ENCODE peak calls at places on chromosome 1, in eight cellular contexts. C is heart left ventricle, E is body of pancreas, V is sigmoid colon, G is uterus, U is ovary, W is NB4, K is GM12891. T is an unnamed sample.
A peak's percentile ranks its signal among the peaks of the same experiment; 100 is the strongest.

GRCh38 chr1:119159096-119159495 is 18.6 kb upstream of the WARS2 start:
- DNase-seq in C (no peak), E (no peak), V (no peak), G (no peak), U (no peak), W (no peak), K (no peak), T (no peak)

GRCh38 chr1:119040906-119041305 is 52.8 kb upstream of the TBX15 start:
- DNase-seq in C (no peak), E (peak; percentile 32), V (peak; percentile 76), G (peak; percentile 69), U (peak; percentile 41), W (no peak), K (no peak), T (no peak)

GRCh38 chr1:107251083-107251482 is 110.2 kb downstream of the NTNG1 start:
- DNase-seq in C (no peak), E (no peak), V (no peak), G (no peak), U (no peak), W (no peak), K (no peak), T (no peak)

GRCh38 chr1:111965781-111966453 is 23.6 kb downstream of the KCND3 start:
- DNase-seq in C (no peak), E (no peak), V (no peak), G (no peak), U (no peak), W (no peak), K (no peak), T (no peak)

GRCh38 chr1:164858233-164858632 is 299.2 kb downstream of the PBX1 start:
- DNase-seq in C (peak; percentile 19), E (peak; percentile 21), V (no peak), G (no peak), U (no peak), W (no peak), K (no peak), T (no peak)

GRCh38 chr1:156885314-156885713 is 8.2 kb upstream of the PEAR1 start:
- DNase-seq in C (no peak), E (no peak), V (no peak), G (no peak), U (no peak), W (no peak), K (no peak), T (no peak)

GRCh38 chr1:54407201-54407956 is 1.2 kb upstream of the SSBP3 start:
- DNase-seq in C (peak; percentile 81), E (peak; percentile 90), V (peak; percentile 93), G (peak; percentile 60), U (peak; percentile 63), W (peak; percentile 92), K (peak; percentile 53), T (peak; percentile 94)

GRCh38 chr1:21192284-21192683 is 15.6 kb upstream of the EIF4G3 start:
- DNase-seq in C (no peak), E (no peak), V (no peak), G (no peak), U (no peak), W (no peak), K (no peak), T (no peak)

GRCh38 chr1:117559139-117559538 is 46.7 kb upstream of the TENT5C start:
- DNase-seq in C (no peak), E (no peak), V (no peak), G (no peak), U (no peak), W (no peak), K (no peak), T (no peak)

GRCh38 chr1:56911539-56911938 is 54.3 kb downstream of the C8B start:
- DNase-seq in C (no peak), E (no peak), V (no peak), G (no peak), U (no peak), W (no peak), K (no peak), T (no peak)
- TF ChIP-seq POLR2A in C (no peak), E (no peak), V (no peak), G (no peak), U (no peak), W (no peak), K (no peak), T (no peak)

DNA sequence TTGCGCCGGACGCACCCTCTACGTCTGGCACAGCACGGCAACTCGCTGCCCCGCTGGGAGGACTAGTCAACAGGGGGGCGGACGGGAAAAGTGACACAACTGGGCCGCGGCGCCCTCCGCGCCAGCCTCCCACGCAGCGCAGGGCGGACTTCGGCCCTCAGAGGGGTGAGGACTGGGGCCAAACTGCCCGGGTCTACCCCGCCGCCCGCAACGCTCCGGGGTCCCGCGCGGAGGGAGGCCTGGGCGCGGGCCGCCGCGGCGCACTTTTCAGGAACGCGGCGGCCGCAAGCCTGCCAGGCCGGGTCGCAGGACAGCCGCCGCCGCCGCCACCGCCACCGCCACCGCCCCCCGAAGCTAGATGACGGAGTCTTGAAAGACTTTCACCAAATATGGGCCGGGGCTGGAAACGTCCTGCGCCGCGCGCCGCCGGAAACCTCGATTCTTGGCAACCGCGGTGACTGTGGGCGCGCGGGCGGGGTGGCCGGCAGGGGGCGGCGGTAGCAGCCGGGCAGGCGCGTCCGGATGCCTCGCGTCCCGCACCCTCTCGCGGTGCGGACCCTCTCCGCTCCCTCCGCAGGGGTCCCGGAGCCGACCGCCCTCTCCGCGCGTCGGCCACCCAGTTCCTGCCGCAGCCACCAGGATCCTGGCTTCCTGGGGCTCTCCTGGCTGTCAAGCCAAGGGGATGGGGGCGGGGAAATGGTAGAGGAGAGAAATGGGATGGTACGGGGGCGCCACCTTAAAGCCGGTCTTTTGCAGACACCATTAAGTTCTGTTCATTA is 3.7 kb upstream of the CCN1 start:
- DNase-seq in C (peak; percentile 91), E (peak; percentile 85), V (peak; percentile 96), G (peak; percentile 92), U (peak; percentile 91), W (peak; percentile 69), K (peak; percentile 68), T (peak; percentile 79)
- TF ChIP-seq POLR2A in C (no peak), E (peak; percentile 76), V (peak; percentile 40), G (peak; percentile 93), U (peak; percentile 56), W (no peak), K (no peak), T (no peak)

DNA sequence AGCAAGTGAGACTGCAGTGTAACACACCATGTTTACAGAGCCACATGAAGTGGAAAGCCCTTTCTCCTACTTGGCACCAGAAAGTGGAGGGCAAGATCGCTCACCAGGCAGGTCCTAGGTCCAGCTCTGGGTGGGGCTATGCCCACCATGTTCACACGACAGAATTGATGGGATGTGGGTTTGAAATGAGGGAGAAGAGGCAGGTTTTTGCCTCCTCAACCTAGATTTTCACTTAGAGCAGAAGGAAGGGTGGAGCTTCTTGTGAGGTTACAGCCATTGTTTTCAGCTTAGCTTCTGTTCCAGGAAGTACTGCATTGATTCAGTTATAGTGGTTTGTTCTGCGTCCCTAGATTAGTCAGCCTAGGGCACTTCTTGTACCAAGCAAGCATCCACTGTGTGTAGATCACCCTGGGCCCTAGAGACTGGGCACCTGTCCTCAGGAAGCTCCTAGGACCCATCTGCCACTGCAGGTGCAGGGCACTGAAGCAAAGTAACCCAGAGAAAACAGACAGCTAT is 2.3 kb downstream of the CD53 start:
- DNase-seq in C (no peak), E (peak; percentile 23), V (no peak), G (no peak), U (no peak), W (peak; percentile 79), K (no peak), T (peak; percentile 14)
- TF ChIP-seq POLR2A in C (no peak), E (peak; percentile 23), V (no peak), G (no peak), U (no peak), W (no peak), K (peak; percentile 48), T (peak; percentile 50)

DNA sequence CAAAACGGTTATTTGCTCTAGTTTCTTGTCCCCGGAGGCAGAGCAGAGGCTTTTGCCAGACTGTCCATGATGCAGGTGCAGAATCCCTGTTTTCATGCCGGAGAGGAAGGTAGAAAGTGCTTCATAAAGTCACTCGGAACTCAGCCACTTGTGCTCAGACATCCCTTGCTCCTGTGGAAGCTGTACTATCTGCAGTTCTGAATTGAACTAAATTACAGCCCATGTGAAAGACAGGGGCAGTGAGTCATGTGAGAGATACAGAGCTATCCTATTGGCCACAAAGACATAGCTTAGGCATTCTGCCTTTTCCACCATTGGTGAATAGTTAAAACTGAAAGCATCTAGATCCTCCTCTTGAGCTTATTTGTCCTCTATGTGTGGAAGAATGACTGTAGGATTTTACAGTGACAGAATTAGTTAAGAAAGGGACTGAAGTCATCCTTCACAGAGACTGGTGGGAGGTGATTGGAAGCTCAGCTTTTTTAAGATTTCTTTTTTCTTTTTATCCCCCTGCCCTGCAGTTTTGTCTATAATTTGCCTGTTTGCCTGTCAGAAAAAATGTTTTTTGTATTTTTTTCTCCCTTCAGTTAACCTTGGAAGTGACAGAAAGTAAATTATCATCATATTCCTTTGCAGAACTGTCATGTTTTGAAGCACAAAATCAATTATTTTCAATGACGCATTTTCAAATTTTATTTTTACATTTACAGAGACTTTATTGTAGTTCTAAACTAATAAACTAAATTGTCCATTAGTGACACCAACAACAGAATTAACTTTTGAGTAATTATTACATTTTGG is 298.6 kb downstream of the PTPRC start:
- DNase-seq in C (peak; percentile 72), E (peak; percentile 71), V (no peak), G (no peak), U (no peak), W (peak; percentile 97), K (peak; percentile 25), T (peak; percentile 87)
- TF ChIP-seq POLR2A in C (no peak), E (peak; percentile 83), V (peak; percentile 50), G (peak; percentile 41), U (no peak), W (peak; percentile 99), K (peak; percentile 93), T (peak; percentile 98)

GRCh38 chr1:12169442-12170135 is 2.8 kb downstream of the TNFRSF1B start:
- DNase-seq in C (no peak), E (no peak), V (no peak), G (no peak), U (no peak), W (no peak), K (no peak), T (no peak)

GRCh38 chr1:12168451-12169160 is 1.8 kb downstream of the TNFRSF1B start:
- DNase-seq in C (peak; percentile 65), E (no peak), V (no peak), G (no peak), U (no peak), W (peak; percentile 37), K (no peak), T (no peak)

GRCh38 chr1:12167493-12168429 is 970 bp downstream of the TNFRSF1B start:
- DNase-seq in C (no peak), E (no peak), V (no peak), G (no peak), U (no peak), W (peak; percentile 74), K (no peak), T (peak; percentile 55)

GRCh38 chr1:12165342-12165741 is 1.4 kb upstream of the TNFRSF1B start:
- DNase-seq in C (no peak), E (no peak), V (no peak), G (no peak), U (no peak), W (no peak), K (no peak), T (no peak)

GRCh38 chr1:12166834-12167492 is at the start of gene TNFRSF1B:
- DNase-seq in C (peak; percentile 82), E (peak; percentile 56), V (peak; percentile 80), G (peak; percentile 73), U (peak; percentile 83), W (peak; percentile 68), K (peak; percentile 90), T (peak; percentile 55)
- TF ChIP-seq POLR2A in C (no peak), E (peak; percentile 61), V (no peak), G (peak; percentile 91), U (peak; percentile 78), W (no peak), K (peak; percentile 74), T (peak; percentile 46)